ENCODE peak calls at places on chromosomes 2 and 18, in four cellular contexts. M, I, O and Q are unnamed samples.

GRCh38 chr2:16425462-16426336 is 239.9 kb downstream of the CYRIA start:
- DNase-seq in I (no peak), M (peak; percentile 23), O (no peak), Q (no peak)

GRCh38 chr2:207054521-207054920 is 111.2 kb downstream of the KLF7 start:
- DNase-seq in O (no peak), I (no peak), M (no peak), Q (no peak)

GRCh38 chr2:141490886-141491285 is 639.9 kb downstream of the LRP1B start:
- DNase-seq in I (no peak), M (no peak), O (no peak), Q (no peak)

GRCh38 chr2:10169053-10169578 is 46.6 kb downstream of the RRM2 start:
- DNase-seq in I (no peak), O (peak; percentile 64), M (no peak), Q (no peak)

GRCh38 chr2:149732001-149732685 is 144.6 kb upstream of the MMADHC start:
- DNase-seq in O (peak; percentile 80), I (no peak), M (no peak), Q (no peak)

GRCh38 chr2:59182249-59182648 is 941.1 kb upstream of the FANCL start:
- DNase-seq in I (peak; percentile 6), O (no peak), M (no peak), Q (peak; percentile 40)

GRCh38 chr2:230358305-230358704 is 31.3 kb downstream of the SP140L start:
- DNase-seq in M (no peak), O (no peak), I (no peak), Q (no peak)

GRCh38 chr18:42052137-42052708 is 97.2 kb downstream of the PIK3C3 start:
- DNase-seq in O (no peak), I (no peak), M (no peak), Q (no peak)

GRCh38 chr2:207704031-207704430 is 7.4 kb upstream of the CCNYL1 start:
- DNase-seq in M (no peak), O (no peak), I (no peak), Q (no peak)

GRCh38 chr2:159035790-159036411 is 67.5 kb downstream of the TANC1 start:
- DNase-seq in M (no peak), I (no peak), O (no peak), Q (no peak)

GRCh38 chr2:218260166-218260565 is 649 bp upstream of the GPBAR1 start:
- DNase-seq in O (no peak), I (no peak), M (no peak), Q (no peak)

GRCh38 chr2:20781656-20782265 is 41.1 kb downstream of the LDAH start:
- DNase-seq in M (no peak), I (no peak), O (peak; percentile 24), Q (no peak)

GRCh38 chr2:112155331-112156151 is 17.4 kb downstream of the FBLN7 start:
- DNase-seq in I (no peak), O (no peak), M (no peak), Q (no peak)

GRCh38 chr2:233059797-233060499 is at the start of gene INPP5D:
- DNase-seq in M (no peak), O (no peak), I (no peak), Q (no peak)

GRCh38 chr18:51151568-51152511 is 45.6 kb downstream of the MEX3C start:
- DNase-seq in O (no peak), M (no peak), I (no peak), Q (no peak)

GRCh38 chr2:110858135-110858737 is 125.9 kb downstream of the ACOXL start:
- DNase-seq in M (no peak), I (no peak), O (no peak), Q (no peak)

GRCh38 chr18:44599409-44599808 is 81.3 kb upstream of the SETBP1 start:
- DNase-seq in I (no peak), O (no peak), M (no peak), Q (no peak)

GRCh38 chr2:85710687-85711577 is 16.8 kb downstream of the GNLY start:
- DNase-seq in O (no peak), I (no peak), M (no peak), Q (no peak)

GRCh38 chr2:218257390-218257981 is 3.3 kb upstream of the GPBAR1 start:
- DNase-seq in I (peak; percentile 46), O (peak; percentile 40), M (no peak), Q (no peak)

GRCh38 chr2:26772064-26773001 is 8.2 kb downstream of the SLC35F6 start:
- DNase-seq in M (no peak), I (no peak), O (no peak), Q (no peak)

GRCh38 chr2:166647935-166648334 is 153.9 kb upstream of the SCN7A start:
- DNase-seq in I (no peak), M (no peak), O (no peak), Q (no peak)

GRCh38 chr2:170715062-170715931 is at the start of gene SP5:
- DNase-seq in I (peak; percentile 56), O (peak; percentile 71), M (peak; percentile 30), Q (no peak)

GRCh38 chr18:37176307-37176934 is 347.5 kb downstream of the KIAA1328 start:
- DNase-seq in I (no peak), O (no peak), M (no peak), Q (no peak)

GRCh38 chr2:44935854-44936185 is 5.7 kb upstream of the SIX3 start:
- DNase-seq in O (no peak), I (no peak), M (no peak), Q (no peak)

GRCh38 chr18:72867721-72868665 is at the start of gene NETO1:
- DNase-seq in O (no peak), M (peak; percentile 42), I (peak; percentile 42), Q (no peak)

GRCh38 chr18:12359515-12359927 is 17.5 kb downstream of the AFG3L2 start:
- DNase-seq in O (peak; percentile 42), M (no peak), I (no peak), Q (no peak)

GRCh38 chr18:48126240-48126639 is 195.8 kb upstream of the SMAD2 start:
- DNase-seq in I (no peak), M (no peak), O (no peak), Q (no peak)

GRCh38 chr18:56172527-56172926 is 465.9 kb downstream of the TXNL1 start:
- DNase-seq in O (no peak), I (no peak), M (no peak), Q (no peak)

GRCh38 chr2:148209598-148209997 is 188.7 kb downstream of the MBD5 start:
- DNase-seq in M (no peak), I (no peak), O (no peak), Q (no peak)

GRCh38 chr2:162085090-162085891 is 11.3 kb upstream of the DPP4 start:
- DNase-seq in M (no peak), I (no peak), O (peak; percentile 71), Q (no peak)

GRCh38 chr18:59691046-59691395 is 6.2 kb downstream of the CCBE1 start:
- DNase-seq in M (no peak), O (no peak), I (no peak), Q (no peak)